ENCODE peak calls at places on chromosome 22, in ten cellular contexts. P is GM12891, F is GM23338, U is SK-N-SH, N is sigmoid colon, W is GM12892, S is HepG2, D is Panc1, Q is endothelial cell of umbilical vein, I is HCT116. B is an unnamed sample.

GRCh38 chr22:44277404-44278135 is 35.2 kb downstream of the SHISAL1 start:
- DNase-seq in U (no peak), N (no peak), I (no peak), S (no peak), D (no peak), W (no peak), Q (no peak), P (no peak), F (no peak), B (no peak)

GRCh38 chr22:11042116-11042515 is 4485.9 kb upstream of the OR11H1 start:
- DNase-seq in S (no peak), P (no peak), N (no peak), I (no peak), W (no peak), Q (no peak), U (no peak), D (no peak), F (no peak), B (no peak)

GRCh38 chr22:17743661-17744411 is 30.4 kb downstream of the BID start:
- DNase-seq in N (no peak), I (no peak), S (no peak), Q (no peak), F (peak; percentile 64), W (no peak), P (no peak), D (no peak), U (no peak), B (no peak)

GRCh38 chr22:32132783-32133182 is 26.3 kb downstream of the C22orf42 start:
- DNase-seq in Q (no peak), F (no peak), N (no peak), U (no peak), S (no peak), W (no peak), I (no peak), D (no peak), P (no peak), B (no peak)

GRCh38 chr22:49408102-49408836 is 419.4 kb downstream of the BRD1 start:
- DNase-seq in F (no peak), D (no peak), Q (no peak), U (no peak), N (peak; percentile 11), I (no peak), P (no peak), W (no peak), S (no peak), B (peak; percentile 5)

GRCh38 chr22:41237707-41238569 is 2.8 kb downstream of the CHADL start:
- DNase-seq in W (peak; percentile 94), P (peak; percentile 97), U (peak; percentile 61), Q (peak; percentile 31), N (peak; percentile 79), F (peak; percentile 77), I (no peak), S (no peak), D (no peak), B (peak; percentile 88)

GRCh38 chr22:48885271-48885918 is 942.3 kb downstream of the BRD1 start:
- DNase-seq in U (no peak), N (peak; percentile 54), D (no peak), P (no peak), I (no peak), W (no peak), S (no peak), F (no peak), Q (no peak), B (no peak)

GRCh38 chr22:20080445-20080775 is 369 bp downstream of the DGCR8 start:
- DNase-seq in P (peak; percentile 89), I (no peak), W (peak; percentile 85), Q (peak; percentile 43), U (peak; percentile 90), F (peak; percentile 68), S (peak; percentile 23), D (no peak), N (peak; percentile 84), B (peak; percentile 62)

GRCh38 chr22:40520562-40520961 is 116.0 kb downstream of the MRTFA start:
- DNase-seq in P (no peak), I (no peak), D (no peak), S (no peak), N (no peak), F (no peak), U (no peak), W (no peak), Q (no peak), B (no peak)

GRCh38 chr22:35641494-35642120 is 6.6 kb upstream of the APOL6 start:
- DNase-seq in D (no peak), S (no peak), I (no peak), W (no peak), Q (no peak), N (peak; percentile 44), F (peak; percentile 25), P (no peak), U (no peak), B (no peak)

GRCh38 chr22:35637254-35637653 is 11.0 kb upstream of the APOL6 start:
- DNase-seq in Q (no peak), F (no peak), S (no peak), P (no peak), W (no peak), N (no peak), I (no peak), U (no peak), D (no peak), B (no peak)

GRCh38 chr22:35637943-35638342 is 10.3 kb upstream of the APOL6 start:
- DNase-seq in I (no peak), S (no peak), Q (no peak), D (no peak), N (peak; percentile 70), W (no peak), U (no peak), F (no peak), P (no peak), B (no peak)

GRCh38 chr22:35634981-35635540 is 13.2 kb upstream of the APOL6 start:
- DNase-seq in W (no peak), I (no peak), F (no peak), U (no peak), S (no peak), P (no peak), N (peak; percentile 6), D (no peak), Q (no peak), B (no peak)

GRCh38 chr22:35638408-35638807 is 9.8 kb upstream of the APOL6 start:
- DNase-seq in F (no peak), I (no peak), D (no peak), U (peak; percentile 89), S (no peak), N (peak; percentile 97), W (no peak), Q (no peak), P (no peak), B (no peak)
- TF ChIP-seq POLR2AphosphoS5 in F (no peak), I (no peak), D (no peak), U (peak; percentile 70), S (no peak), N (peak; percentile 75), W (no peak), Q (no peak), P (no peak), B (peak; percentile 53)

DNA sequence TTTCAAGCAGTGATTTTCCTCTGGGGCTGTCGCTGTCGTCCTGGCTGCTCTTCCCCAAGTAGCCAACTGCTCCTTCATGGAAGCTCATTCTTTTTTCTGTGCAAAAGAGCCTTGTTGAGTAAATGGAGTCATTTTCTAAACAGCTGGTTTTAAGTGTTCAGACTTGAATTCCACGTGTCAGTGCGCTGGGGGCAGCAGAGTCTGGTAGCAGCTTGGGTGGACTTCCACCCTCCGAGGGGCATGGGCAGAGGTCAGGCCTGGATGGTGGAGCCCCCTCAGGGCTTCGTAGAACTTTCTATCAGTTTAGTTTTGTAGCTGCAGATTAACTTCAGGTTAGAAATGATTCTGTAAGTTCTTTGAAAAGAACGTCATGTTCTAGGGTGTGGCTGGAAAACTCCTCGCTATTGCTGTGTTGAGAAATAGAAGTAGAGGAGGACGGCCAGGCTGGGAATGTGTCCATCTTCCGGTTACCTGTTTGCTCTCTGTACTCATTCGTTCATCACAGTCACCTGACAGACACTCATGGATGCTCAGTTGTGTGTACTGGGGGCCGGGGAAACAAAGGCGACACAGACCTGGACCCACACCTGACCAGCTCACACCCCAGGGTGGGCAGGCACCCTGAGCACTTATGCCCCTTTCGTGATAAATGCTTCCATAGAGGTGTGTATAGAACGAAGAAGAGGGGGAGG is 270.7 kb downstream of the TBC1D22A start:
- DNase-seq in U (no peak), S (no peak), W (no peak), Q (no peak), N (peak; percentile 36), I (no peak), P (no peak), D (no peak), F (no peak), B (peak; percentile 62)
- TF ChIP-seq POLR2AphosphoS5 in U (no peak), S (no peak), W (no peak), Q (no peak), N (no peak), I (no peak), P (no peak), D (no peak), F (no peak), B (no peak)

DNA sequence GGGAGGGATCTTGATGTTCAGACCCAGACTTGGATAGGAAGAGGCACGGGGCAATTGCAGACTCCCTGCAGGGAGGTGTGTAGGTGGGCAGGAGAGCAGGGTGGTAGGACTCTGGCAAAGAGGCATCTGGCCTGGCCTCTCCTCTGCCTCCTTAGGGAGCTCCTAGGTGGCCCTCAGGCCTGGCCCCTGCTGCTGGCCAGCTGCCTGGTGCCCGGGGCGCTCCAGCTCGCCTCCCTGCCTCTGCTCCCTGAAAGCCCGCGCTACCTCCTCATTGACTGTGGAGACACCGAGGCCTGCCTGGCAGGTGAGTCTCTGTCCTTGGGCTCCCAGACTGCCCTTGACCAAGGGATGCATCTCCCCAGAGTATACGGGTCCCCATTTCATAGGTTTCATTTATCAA is 16.6 kb upstream of the MIF start:
- DNase-seq in D (no peak), F (no peak), U (no peak), W (no peak), P (no peak), S (no peak), Q (no peak), I (no peak), N (no peak), B (no peak)
- TF ChIP-seq POLR2AphosphoS5 in D (no peak), F (no peak), U (no peak), W (no peak), P (no peak), S (no peak), Q (no peak), I (no peak), N (no peak), B (no peak)

GRCh38 chr22:42446151-42446550 is 13.9 kb upstream of the NFAM1 start:
- DNase-seq in P (no peak), D (no peak), I (no peak), U (no peak), F (no peak), N (peak; percentile 25), S (no peak), Q (no peak), W (no peak), B (no peak)

GRCh38 chr22:42443240-42444059 is 11.2 kb upstream of the NFAM1 start:
- DNase-seq in S (no peak), U (no peak), Q (no peak), I (no peak), P (no peak), F (no peak), D (no peak), W (no peak), N (no peak), B (no peak)

GRCh38 chr22:42442746-42443145 is 10.5 kb upstream of the NFAM1 start:
- DNase-seq in I (no peak), W (no peak), D (no peak), U (no peak), F (no peak), Q (no peak), S (no peak), N (no peak), P (no peak), B (no peak)

GRCh38 chr22:42440728-42441127 is 8.5 kb upstream of the NFAM1 start:
- DNase-seq in F (no peak), I (no peak), D (no peak), N (no peak), U (no peak), S (no peak), Q (no peak), W (no peak), P (no peak), B (no peak)

GRCh38 chr22:42444060-42444904 is 12.1 kb upstream of the NFAM1 start:
- DNase-seq in W (peak; percentile 68), I (peak; percentile 67), N (peak; percentile 92), Q (peak; percentile 90), F (peak; percentile 95), U (peak; percentile 90), P (peak; percentile 62), S (peak; percentile 34), D (no peak), B (peak; percentile 84)
- TF ChIP-seq POLR2AphosphoS5 in W (no peak), I (peak; percentile 36), N (no peak), Q (peak; percentile 27), F (peak; percentile 45), U (peak; percentile 16), P (peak; percentile 28), S (no peak), D (no peak), B (no peak)

B was measured in stomach.